ENCODE peak calls at places on chromosomes 7 and 10, in five cellular contexts. One of them, this sample, is unnamed.

GRCh38 chr10:51300617-51301350 is 226.5 kb downstream of the PRKG1 start:
- DNase-seq in IMR-90: no peak
- DNase-seq in mesendoderm: no peak
- DNase-seq in mesenchymal stem cell: no peak
- DNase-seq in H9: no peak
- DNase-seq in this sample: no peak

GRCh38 chr10:48605786-48606529 is 1.1 kb upstream of the ARHGAP22 start:
- DNase-seq in mesenchymal stem cell: peak; percentile 47
- DNase-seq in mesendoderm: no peak
- DNase-seq in IMR-90: peak; percentile 76
- DNase-seq in H9: no peak
- DNase-seq in this sample: no peak

GRCh38 chr7:26705567-26705966 is 158.8 kb downstream of the SKAP2 start:
- DNase-seq in IMR-90: peak; percentile 97
- DNase-seq in H9: no peak
- DNase-seq in mesendoderm: no peak
- DNase-seq in mesenchymal stem cell: peak; percentile 68
- DNase-seq in this sample: no peak

GRCh38 chr10:15370212-15370740 is 813 bp downstream of the FAM171A1 start:
- DNase-seq in H9: no peak
- DNase-seq in mesenchymal stem cell: peak; percentile 53
- DNase-seq in mesendoderm: peak; percentile 50
- DNase-seq in IMR-90: peak; percentile 16
- DNase-seq in this sample: peak; percentile 20

GRCh38 chr10:14508725-14509124 is 178.0 kb upstream of the FRMD4A start:
- DNase-seq in H9: no peak
- DNase-seq in IMR-90: no peak
- DNase-seq in mesenchymal stem cell: no peak
- DNase-seq in mesendoderm: no peak
- DNase-seq in this sample: no peak

GRCh38 chr7:152313879-152314604 is 121.8 kb downstream of the KMT2C start:
- DNase-seq in IMR-90: peak; percentile 79
- DNase-seq in mesenchymal stem cell: peak; percentile 81
- DNase-seq in mesendoderm: no peak
- DNase-seq in H9: no peak
- DNase-seq in this sample: no peak

GRCh38 chr7:12244129-12244528 is 33.0 kb downstream of the TMEM106B start:
- DNase-seq in H9: peak; percentile 69
- DNase-seq in IMR-90: peak; percentile 8
- DNase-seq in mesenchymal stem cell: peak; percentile 33
- DNase-seq in mesendoderm: peak; percentile 86
- DNase-seq in this sample: peak; percentile 4

GRCh38 chr10:91672021-91672608 is 39.2 kb upstream of the PPP1R3C start:
- DNase-seq in mesendoderm: peak; percentile 53
- DNase-seq in mesenchymal stem cell: peak; percentile 79
- DNase-seq in IMR-90: peak; percentile 82
- DNase-seq in H9: peak; percentile 48
- DNase-seq in this sample: peak; percentile 18

GRCh38 chr7:23335621-23336020 is 36.5 kb downstream of the MALSU1 start:
- DNase-seq in H9: no peak
- DNase-seq in mesendoderm: no peak
- DNase-seq in mesenchymal stem cell: no peak
- DNase-seq in IMR-90: no peak
- DNase-seq in this sample: no peak

GRCh38 chr10:16761300-16761699 is 55.9 kb downstream of the RSU1 start:
- DNase-seq in mesendoderm: no peak
- DNase-seq in IMR-90: no peak
- DNase-seq in H9: no peak
- DNase-seq in mesenchymal stem cell: peak; percentile 10
- DNase-seq in this sample: no peak

GRCh38 chr7:51797371-51797770 is 480.8 kb upstream of the COBL start:
- DNase-seq in mesendoderm: no peak
- DNase-seq in IMR-90: no peak
- DNase-seq in H9: no peak
- DNase-seq in mesenchymal stem cell: no peak
- DNase-seq in this sample: no peak

GRCh38 chr10:71825217-71825616 is 25.8 kb downstream of the PSAP start:
- DNase-seq in IMR-90: no peak
- DNase-seq in mesendoderm: no peak
- DNase-seq in mesenchymal stem cell: no peak
- DNase-seq in H9: no peak
- DNase-seq in this sample: no peak

GRCh38 chr7:78770422-78771410 is 682.8 kb downstream of the MAGI2 start:
- DNase-seq in mesenchymal stem cell: peak; percentile 43
- DNase-seq in H9: peak; percentile 73
- DNase-seq in IMR-90: peak; percentile 71
- DNase-seq in mesendoderm: peak; percentile 93
- DNase-seq in this sample: no peak

GRCh38 chr10:124000792-124001201 is 92.6 kb downstream of the CHST15 start:
- DNase-seq in H9: no peak
- DNase-seq in IMR-90: no peak
- DNase-seq in mesenchymal stem cell: peak; percentile 69
- DNase-seq in mesendoderm: no peak
- DNase-seq in this sample: no peak

GRCh38 chr10:72812798-72813430 is 80.6 kb upstream of the OIT3 start:
- DNase-seq in mesenchymal stem cell: peak; percentile 60
- DNase-seq in H9: no peak
- DNase-seq in mesendoderm: no peak
- DNase-seq in IMR-90: peak; percentile 74
- DNase-seq in this sample: no peak

GRCh38 chr10:36440539-36440938 is 684.9 kb upstream of the ANKRD30A start:
- DNase-seq in IMR-90: no peak
- DNase-seq in mesenchymal stem cell: no peak
- DNase-seq in mesendoderm: no peak
- DNase-seq in H9: no peak
- DNase-seq in this sample: no peak

GRCh38 chr10:84765656-84766055 is 437.3 kb downstream of the CCSER2 start:
- DNase-seq in mesenchymal stem cell: no peak
- DNase-seq in H9: no peak
- DNase-seq in mesendoderm: no peak
- DNase-seq in IMR-90: no peak
- DNase-seq in this sample: no peak

GRCh38 chr10:21184216-21184615 is 287.1 kb upstream of the NEBL start:
- DNase-seq in IMR-90: no peak
- DNase-seq in H9: no peak
- DNase-seq in mesendoderm: no peak
- DNase-seq in mesenchymal stem cell: peak; percentile 52
- DNase-seq in this sample: no peak

GRCh38 chr10:70320751-70321150 is 36.9 kb upstream of the NPFFR1 start:
- DNase-seq in IMR-90: no peak
- DNase-seq in mesenchymal stem cell: no peak
- DNase-seq in mesendoderm: no peak
- DNase-seq in H9: no peak
- DNase-seq in this sample: no peak

GRCh38 chr7:151592868-151593486 is 73.3 kb upstream of the RHEB start:
- DNase-seq in mesendoderm: no peak
- DNase-seq in IMR-90: peak; percentile 96
- DNase-seq in H9: no peak
- DNase-seq in mesenchymal stem cell: peak; percentile 92
- DNase-seq in this sample: no peak

GRCh38 chr7:54112568-54112967 is 429.6 kb upstream of the VSTM2A start:
- DNase-seq in mesendoderm: no peak
- DNase-seq in H9: no peak
- DNase-seq in IMR-90: no peak
- DNase-seq in mesenchymal stem cell: no peak
- DNase-seq in this sample: no peak

GRCh38 chr10:42769653-42770052 is 12.9 kb upstream of the BMS1 start:
- DNase-seq in IMR-90: no peak
- DNase-seq in H9: peak; percentile 52
- DNase-seq in mesenchymal stem cell: no peak
- DNase-seq in mesendoderm: no peak
- DNase-seq in this sample: no peak

GRCh38 chr7:31316876-31317275 is 23.6 kb downstream of the NEUROD6 start:
- DNase-seq in mesenchymal stem cell: no peak
- DNase-seq in mesendoderm: no peak
- DNase-seq in IMR-90: no peak
- DNase-seq in H9: no peak
- DNase-seq in this sample: no peak

GRCh38 chr10:85679061-85679460 is 687.5 kb downstream of the GRID1 start:
- DNase-seq in mesendoderm: no peak
- DNase-seq in IMR-90: no peak
- DNase-seq in mesenchymal stem cell: no peak
- DNase-seq in H9: no peak
- DNase-seq in this sample: no peak

GRCh38 chr10:80268266-80268665 is 21.2 kb downstream of the MAT1A start:
- DNase-seq in mesendoderm: no peak
- DNase-seq in IMR-90: no peak
- DNase-seq in H9: no peak
- DNase-seq in mesenchymal stem cell: peak; percentile 18
- DNase-seq in this sample: no peak

GRCh38 chr10:78925800-78926319 is 142.9 kb upstream of the ZMIZ1 start:
- DNase-seq in IMR-90: peak; percentile 98
- DNase-seq in mesendoderm: no peak
- DNase-seq in H9: no peak
- DNase-seq in mesenchymal stem cell: peak; percentile 99
- DNase-seq in this sample: no peak

GRCh38 chr10:4691776-4692175 is 134.2 kb upstream of the AKR1E2 start:
- DNase-seq in IMR-90: peak; percentile 66
- DNase-seq in mesenchymal stem cell: peak; percentile 51
- DNase-seq in H9: no peak
- DNase-seq in mesendoderm: peak; percentile 68
- DNase-seq in this sample: no peak

GRCh38 chr10:21060626-21061025 is 163.5 kb upstream of the NEBL start:
- DNase-seq in mesendoderm: no peak
- DNase-seq in mesenchymal stem cell: no peak
- DNase-seq in H9: no peak
- DNase-seq in IMR-90: no peak
- DNase-seq in this sample: no peak

GRCh38 chr7:108434030-108434429 is 22.2 kb downstream of the NRCAM start:
- DNase-seq in mesendoderm: no peak
- DNase-seq in IMR-90: no peak
- DNase-seq in mesenchymal stem cell: no peak
- DNase-seq in H9: no peak
- DNase-seq in this sample: no peak

GRCh38 chr10:125132331-125132730 is 28.0 kb downstream of the CTBP2 start:
- DNase-seq in mesendoderm: no peak
- DNase-seq in mesenchymal stem cell: peak; percentile 27
- DNase-seq in IMR-90: peak; percentile 35
- DNase-seq in H9: no peak
- DNase-seq in this sample: no peak

GRCh38 chr10:125128397-125129075 is 31.8 kb downstream of the CTBP2 start:
- DNase-seq in H9: no peak
- DNase-seq in IMR-90: peak; percentile 36
- DNase-seq in mesendoderm: no peak
- DNase-seq in mesenchymal stem cell: no peak
- DNase-seq in this sample: no peak

GRCh38 chr10:125130886-125131285 is 29.5 kb downstream of the CTBP2 start:
- DNase-seq in IMR-90: no peak
- DNase-seq in mesenchymal stem cell: no peak
- DNase-seq in H9: no peak
- DNase-seq in mesendoderm: no peak
- DNase-seq in this sample: no peak

GRCh38 chr10:125129076-125129458 is 31.3 kb downstream of the CTBP2 start:
- DNase-seq in mesendoderm: no peak
- DNase-seq in IMR-90: no peak
- DNase-seq in mesenchymal stem cell: no peak
- DNase-seq in H9: no peak
- DNase-seq in this sample: no peak

GRCh38 chr10:125130260-125130659 is 30.1 kb downstream of the CTBP2 start:
- DNase-seq in H9: no peak
- DNase-seq in mesendoderm: no peak
- DNase-seq in IMR-90: no peak
- DNase-seq in mesenchymal stem cell: no peak
- DNase-seq in this sample: no peak
- H3K4ac ChIP-seq in H9: no peak overlapping the region
- H3K4ac ChIP-seq in mesendoderm: no peak overlapping the region
- H3K4ac ChIP-seq in IMR-90: no peak overlapping the region
- H3K4ac ChIP-seq in mesenchymal stem cell: no peak overlapping the region
- H3K4ac ChIP-seq in this sample: no peak overlapping the region

GRCh38 chr10:114357591-114357990 is 46.7 kb downstream of the AFAP1L2 start:
- DNase-seq in mesenchymal stem cell: peak; percentile 61
- DNase-seq in IMR-90: no peak
- DNase-seq in H9: no peak
- DNase-seq in mesendoderm: no peak
- DNase-seq in this sample: no peak
- H3K4ac ChIP-seq in mesenchymal stem cell: no peak overlapping the region
- H3K4ac ChIP-seq in IMR-90: no peak overlapping the region
- H3K4ac ChIP-seq in H9: no peak overlapping the region
- H3K4ac ChIP-seq in mesendoderm: no peak overlapping the region
- H3K4ac ChIP-seq in this sample: no peak overlapping the region

DNA sequence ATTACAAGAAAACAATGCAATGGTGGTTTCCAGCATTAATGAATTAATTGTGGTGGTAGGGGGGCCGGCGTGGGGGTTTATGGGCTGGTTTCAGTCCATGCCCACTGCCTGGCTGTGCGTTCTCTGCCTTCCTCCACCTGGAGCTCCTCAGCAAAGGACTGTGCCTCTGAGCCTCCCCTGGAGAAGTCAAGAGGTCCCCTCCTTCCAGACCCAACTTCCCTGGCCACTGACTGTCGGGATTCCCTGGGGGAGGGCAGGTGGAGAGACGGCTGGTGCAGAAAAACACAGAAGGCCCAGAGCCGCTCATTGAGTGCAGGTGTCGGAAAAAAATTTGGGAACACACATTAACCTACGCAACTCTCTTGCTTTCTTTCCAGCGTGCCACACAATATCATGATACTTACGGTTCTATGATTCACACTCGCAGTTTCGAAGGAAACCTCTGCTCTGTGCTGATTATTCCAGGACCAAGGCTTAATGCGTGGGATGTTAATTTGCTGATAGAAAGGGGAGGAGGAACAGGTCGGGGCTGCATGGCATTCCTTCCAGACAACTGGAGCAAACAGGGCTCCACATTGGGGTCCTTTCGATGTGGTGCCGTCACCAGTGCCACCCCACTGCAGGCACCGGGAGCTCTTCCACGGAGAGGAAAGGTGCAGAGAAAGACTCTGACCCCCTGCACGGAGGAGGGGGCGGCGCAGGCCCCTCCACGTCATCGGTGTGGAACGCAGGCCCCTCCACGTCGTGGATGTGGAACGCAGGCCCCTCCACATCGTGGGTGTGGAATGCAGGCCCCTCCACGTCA is 506.7 kb downstream of the DNAJB6 start:
- DNase-seq in mesenchymal stem cell: no peak
- DNase-seq in H9: no peak
- DNase-seq in mesendoderm: no peak
- DNase-seq in IMR-90: no peak
- DNase-seq in this sample: no peak
- H3K4ac ChIP-seq in mesenchymal stem cell: no peak overlapping the region
- H3K4ac ChIP-seq in H9: no peak overlapping the region
- H3K4ac ChIP-seq in mesendoderm: no peak overlapping the region
- H3K4ac ChIP-seq in IMR-90: no peak overlapping the region
- H3K4ac ChIP-seq in this sample: no peak overlapping the region

GRCh38 chr10:133236411-133237240 is 1.0 kb upstream of the VENTX start:
- DNase-seq in IMR-90: no peak
- DNase-seq in mesendoderm: no peak
- DNase-seq in H9: no peak
- DNase-seq in mesenchymal stem cell: no peak
- DNase-seq in this sample: no peak

GRCh38 chr10:133238066-133238804 is 580 bp downstream of the VENTX start:
- DNase-seq in IMR-90: no peak
- DNase-seq in H9: no peak
- DNase-seq in mesendoderm: no peak
- DNase-seq in mesenchymal stem cell: no peak
- DNase-seq in this sample: no peak

GRCh38 chr10:133235265-133235664 is 2.4 kb upstream of the VENTX start:
- DNase-seq in IMR-90: no peak
- DNase-seq in H9: no peak
- DNase-seq in mesendoderm: no peak
- DNase-seq in mesenchymal stem cell: no peak
- DNase-seq in this sample: no peak

GRCh38 chr10:133235891-133236321 is 1.7 kb upstream of the VENTX start:
- DNase-seq in mesenchymal stem cell: no peak
- DNase-seq in IMR-90: no peak
- DNase-seq in mesendoderm: no peak
- DNase-seq in H9: no peak
- DNase-seq in this sample: no peak

GRCh38 chr10:133237241-133238065 is at the start of gene VENTX:
- DNase-seq in H9: peak; percentile 95
- DNase-seq in mesendoderm: peak; percentile 99
- DNase-seq in mesenchymal stem cell: no peak
- DNase-seq in IMR-90: no peak
- DNase-seq in this sample: no peak
- H3K4ac ChIP-seq in H9: no peak within 1 kb of the TSS
- H3K4ac ChIP-seq in mesendoderm: peak within 1 kb of the TSS; percentile 48
- H3K4ac ChIP-seq in mesenchymal stem cell: no peak within 1 kb of the TSS
- H3K4ac ChIP-seq in IMR-90: no peak within 1 kb of the TSS
- H3K4ac ChIP-seq in this sample: peak within 1 kb of the TSS; percentile 84